ENCODE peak calls at places on chromosomes 6 and 20, in seven cellular contexts. L is tibial nerve, O is iris pigment epithelial cell, W is GM03348, M is retinal pigment epithelial cell, Y is T-helper 9 cell, P is NCI-H1694. N is an unnamed sample.

GRCh38 chr6:143806282-143807102 is 36.6 kb upstream of the LTV1 start:
- DNase-seq in L (no peak), O (peak; percentile 96), W (peak; percentile 49), M (no peak), Y (no peak), P (no peak), N (no peak)

GRCh38 chr20:17427646-17428045 is 103.5 kb downstream of the BFSP1 start:
- DNase-seq in L (no peak), O (no peak), W (no peak), M (no peak), Y (no peak), P (no peak), N (no peak)

GRCh38 chr6:32968770-32969684 is 633 bp downstream of the BRD2 start:
- DNase-seq in L (peak; percentile 77), O (peak; percentile 89), W (peak; percentile 95), M (peak; percentile 60), Y (peak; percentile 65), P (peak; percentile 63), N (peak; percentile 94)

GRCh38 chr20:61218886-61219480 is 33.1 kb upstream of the CDH4 start:
- DNase-seq in L (no peak), O (peak; percentile 9), W (peak; percentile 73), M (no peak), Y (no peak), P (no peak), N (no peak)

GRCh38 chr20:61845276-61845675 is 220.4 kb downstream of the TAF4 start:
- DNase-seq in L (no peak), O (no peak), W (no peak), M (no peak), Y (no peak), P (no peak), N (no peak)

GRCh38 chr20:59002874-59003399 is 4.1 kb downstream of the CTSZ start:
- DNase-seq in L (no peak), O (no peak), W (no peak), M (no peak), Y (no peak), P (no peak), N (no peak)

GRCh38 chr6:63817492-63818050 is 182.0 kb downstream of the PHF3 start:
- DNase-seq in L (no peak), O (peak; percentile 5), W (no peak), M (no peak), Y (no peak), P (no peak), N (no peak)

GRCh38 chr6:13194852-13195251 is 133.5 kb downstream of the TBC1D7 start:
- DNase-seq in L (peak; percentile 40), O (peak; percentile 74), W (peak; percentile 87), M (peak; percentile 16), Y (no peak), P (no peak), N (peak; percentile 75)

GRCh38 chr6:132830236-132830799 is 15.9 kb downstream of the RPS12 start:
- DNase-seq in L (no peak), O (peak; percentile 41), W (peak; percentile 38), M (no peak), Y (no peak), P (no peak), N (peak; percentile 61)

GRCh38 chr6:87287251-87287650 is 35.1 kb upstream of the SMIM8 start:
- DNase-seq in L (no peak), O (peak; percentile 25), W (no peak), M (no peak), Y (no peak), P (no peak), N (no peak)

GRCh38 chr6:136086686-136087085 is 163.4 kb downstream of the MTFR2 start:
- DNase-seq in L (no peak), O (no peak), W (no peak), M (no peak), Y (no peak), P (peak; percentile 6), N (no peak)

GRCh38 chr6:167714166-167714565 is 112.5 kb upstream of the AFDN start:
- DNase-seq in L (no peak), O (no peak), W (no peak), M (no peak), Y (no peak), P (no peak), N (no peak)

GRCh38 chr6:47157653-47158219 is 115.6 kb upstream of the ADGRF1 start:
- DNase-seq in L (no peak), O (no peak), W (no peak), M (no peak), Y (no peak), P (no peak), N (no peak)

GRCh38 chr6:36759177-36759757 is 61.6 kb downstream of the RAB44 start:
- DNase-seq in L (peak; percentile 78), O (peak; percentile 74), W (peak; percentile 95), M (no peak), Y (peak; percentile 82), P (peak; percentile 63), N (peak; percentile 85)

GRCh38 chr20:50320910-50321796 is 130.5 kb downstream of the CEBPB start:
- DNase-seq in L (peak; percentile 82), O (peak; percentile 97), W (peak; percentile 95), M (peak; percentile 94), Y (no peak), P (no peak), N (no peak)